ENCODE peak calls at places on chromosomes 12 and 14, in nine cellular contexts. U, I, M, E, F, J, G, W and V are unnamed samples.

GRCh38 chr14:49892301-49892635 is 614 bp upstream of the ARF6 start:
- DNase-seq in J (peak; percentile 85), U (peak; percentile 13), F (no peak), E (peak; percentile 64), I (no peak), W (peak; percentile 48), G (peak; percentile 49), M (peak; percentile 69), V (peak; percentile 55)

GRCh38 chr12:101839324-101840283 is 8.8 kb upstream of the GNPTAB start:
- DNase-seq in M (peak; percentile 81), W (no peak), U (peak; percentile 52), J (peak; percentile 79), I (no peak), F (no peak), E (peak; percentile 83), G (peak; percentile 61), V (no peak)

GRCh38 chr12:92136021-92136735 is 9.5 kb downstream of the BTG1 start:
- DNase-seq in U (no peak), E (peak; percentile 22), F (no peak), G (peak; percentile 4), M (no peak), J (peak; percentile 73), W (no peak), I (no peak), V (no peak)

GRCh38 chr12:116459921-116460666 is 99.1 kb upstream of the MAP1LC3B2 start:
- DNase-seq in U (no peak), G (no peak), J (peak; percentile 38), M (no peak), F (no peak), E (no peak), I (no peak), W (no peak), V (no peak)

GRCh38 chr12:84375472-84375871 is 537.1 kb downstream of the SLC6A15 start:
- DNase-seq in W (no peak), I (no peak), J (no peak), U (no peak), E (no peak), M (no peak), F (no peak), G (no peak), V (peak; percentile 1)

GRCh38 chr14:61565836-61566536 is 129.3 kb upstream of the HIF1A start:
- DNase-seq in M (no peak), W (peak; percentile 69), G (no peak), F (no peak), I (no peak), E (no peak), J (no peak), U (no peak), V (peak; percentile 89)

GRCh38 chr12:70853326-70853725 is 67.2 kb downstream of the PTPRR start:
- DNase-seq in W (peak; percentile 35), E (no peak), U (no peak), I (no peak), F (no peak), M (no peak), G (no peak), J (peak; percentile 46), V (peak; percentile 68)

GRCh38 chr14:69266572-69267345 is 6.8 kb downstream of the GALNT16 start:
- DNase-seq in I (no peak), E (no peak), G (no peak), U (no peak), W (no peak), M (no peak), J (no peak), F (no peak), V (no peak)

GRCh38 chr14:92950773-92951172 is 27.8 kb downstream of the CHGA start:
- DNase-seq in M (no peak), E (no peak), G (no peak), U (no peak), W (no peak), J (no peak), I (no peak), F (no peak), V (no peak)

GRCh38 chr14:51455041-51455835 is 196.5 kb upstream of the FRMD6 start:
- DNase-seq in I (no peak), F (no peak), J (no peak), E (no peak), M (no peak), U (no peak), G (no peak), W (no peak), V (no peak)

GRCh38 chr12:6341439-6342139 is at the start of gene TNFRSF1A:
- DNase-seq in G (peak; percentile 72), E (peak; percentile 51), J (peak; percentile 94), F (no peak), W (no peak), M (peak; percentile 86), U (no peak), I (peak; percentile 94), V (no peak)

GRCh38 chr12:51911788-51912711 is 4.7 kb downstream of the ACVRL1 start:
- DNase-seq in W (no peak), J (peak; percentile 46), M (no peak), U (no peak), G (no peak), I (peak; percentile 88), E (no peak), F (no peak), V (no peak)

GRCh38 chr12:6697584-6698351 is 2.8 kb downstream of the PIANP start:
- DNase-seq in U (peak; percentile 6), G (no peak), E (peak; percentile 49), W (peak; percentile 42), J (peak; percentile 52), I (no peak), M (peak; percentile 79), F (no peak), V (peak; percentile 21)

GRCh38 chr14:65485516-65485915 is 73.0 kb downstream of the FUT8 start:
- DNase-seq in M (no peak), F (no peak), W (no peak), J (no peak), U (no peak), G (no peak), E (no peak), I (no peak), V (no peak)